ENCODE peak calls at places on chromosomes 6 and 20, in ten cellular contexts. One of them, this sample, is unnamed.

GRCh38 chr6:133359256-133359655 is 118.1 kb downstream of the EYA4 start:
- DNase-seq in Calu3: no peak
- DNase-seq in AG04450: no peak
- DNase-seq in NCI-H2081: no peak
- DNase-seq in dorsolateral prefrontal cortex: no peak
- DNase-seq in neural progenitor cell: no peak
- DNase-seq in HFFc6: no peak
- DNase-seq in nephron progenitor cell: no peak
- DNase-seq in AG09319: no peak
- DNase-seq in choroid plexus epithelial cell: peak; percentile 58
- DNase-seq in this sample: no peak

GRCh38 chr6:73579851-73580246 is 59.0 kb upstream of the EEF1A1 start:
- DNase-seq in Calu3: peak; percentile 66
- DNase-seq in AG04450: peak; percentile 76
- DNase-seq in NCI-H2081: no peak
- DNase-seq in dorsolateral prefrontal cortex: no peak
- DNase-seq in neural progenitor cell: no peak
- DNase-seq in HFFc6: peak; percentile 85
- DNase-seq in nephron progenitor cell: no peak
- DNase-seq in AG09319: peak; percentile 87
- DNase-seq in choroid plexus epithelial cell: peak; percentile 94
- DNase-seq in this sample: peak; percentile 98

GRCh38 chr6:14622135-14622534 is 504.6 kb downstream of the CD83 start:
- DNase-seq in Calu3: no peak
- DNase-seq in AG04450: no peak
- DNase-seq in NCI-H2081: no peak
- DNase-seq in dorsolateral prefrontal cortex: no peak
- DNase-seq in neural progenitor cell: no peak
- DNase-seq in HFFc6: no peak
- DNase-seq in nephron progenitor cell: no peak
- DNase-seq in AG09319: no peak
- DNase-seq in choroid plexus epithelial cell: peak; percentile 13
- DNase-seq in this sample: no peak

GRCh38 chr6:89270951-89271721 is 44.0 kb downstream of the GABRR2 start:
- DNase-seq in Calu3: no peak
- DNase-seq in AG04450: no peak
- DNase-seq in NCI-H2081: no peak
- DNase-seq in dorsolateral prefrontal cortex: peak; percentile 73
- DNase-seq in neural progenitor cell: no peak
- DNase-seq in HFFc6: no peak
- DNase-seq in nephron progenitor cell: no peak
- DNase-seq in AG09319: no peak
- DNase-seq in choroid plexus epithelial cell: no peak
- DNase-seq in this sample: no peak

GRCh38 chr6:40988634-40989033 is 50.4 kb downstream of the UNC5CL start:
- DNase-seq in Calu3: no peak
- DNase-seq in AG04450: no peak
- DNase-seq in NCI-H2081: no peak
- DNase-seq in dorsolateral prefrontal cortex: no peak
- DNase-seq in neural progenitor cell: no peak
- DNase-seq in HFFc6: no peak
- DNase-seq in nephron progenitor cell: no peak
- DNase-seq in AG09319: no peak
- DNase-seq in choroid plexus epithelial cell: no peak
- DNase-seq in this sample: no peak

GRCh38 chr6:53282741-53283140 is 66.0 kb downstream of the ELOVL5 start:
- DNase-seq in Calu3: no peak
- DNase-seq in AG04450: no peak
- DNase-seq in NCI-H2081: no peak
- DNase-seq in dorsolateral prefrontal cortex: no peak
- DNase-seq in neural progenitor cell: no peak
- DNase-seq in HFFc6: peak; percentile 18
- DNase-seq in nephron progenitor cell: no peak
- DNase-seq in AG09319: no peak
- DNase-seq in choroid plexus epithelial cell: peak; percentile 67
- DNase-seq in this sample: no peak

GRCh38 chr6:76861403-76861802 is 601.9 kb downstream of the HTR1B start:
- DNase-seq in Calu3: peak; percentile 11
- DNase-seq in AG04450: no peak
- DNase-seq in NCI-H2081: no peak
- DNase-seq in dorsolateral prefrontal cortex: no peak
- DNase-seq in neural progenitor cell: peak; percentile 65
- DNase-seq in HFFc6: no peak
- DNase-seq in nephron progenitor cell: peak; percentile 23
- DNase-seq in AG09319: no peak
- DNase-seq in choroid plexus epithelial cell: peak; percentile 28
- DNase-seq in this sample: no peak

GRCh38 chr20:50121858-50122271 is 8.9 kb upstream of the UBE2V1 start:
- DNase-seq in Calu3: no peak
- DNase-seq in AG04450: no peak
- DNase-seq in NCI-H2081: no peak
- DNase-seq in dorsolateral prefrontal cortex: peak; percentile 12
- DNase-seq in neural progenitor cell: no peak
- DNase-seq in HFFc6: peak; percentile 64
- DNase-seq in nephron progenitor cell: no peak
- DNase-seq in AG09319: no peak
- DNase-seq in choroid plexus epithelial cell: peak; percentile 44
- DNase-seq in this sample: peak; percentile 80

GRCh38 chr6:156068870-156069269 is 613.2 kb upstream of the NOX3 start:
- DNase-seq in Calu3: no peak
- DNase-seq in AG04450: no peak
- DNase-seq in NCI-H2081: peak; percentile 11
- DNase-seq in dorsolateral prefrontal cortex: no peak
- DNase-seq in neural progenitor cell: no peak
- DNase-seq in HFFc6: no peak
- DNase-seq in nephron progenitor cell: no peak
- DNase-seq in AG09319: no peak
- DNase-seq in choroid plexus epithelial cell: peak; percentile 1
- DNase-seq in this sample: no peak

GRCh38 chr20:51752343-51752951 is 15.7 kb downstream of the ATP9A start:
- DNase-seq in Calu3: peak; percentile 47
- DNase-seq in AG04450: peak; percentile 69
- DNase-seq in NCI-H2081: no peak
- DNase-seq in dorsolateral prefrontal cortex: no peak
- DNase-seq in neural progenitor cell: no peak
- DNase-seq in HFFc6: peak; percentile 93
- DNase-seq in nephron progenitor cell: no peak
- DNase-seq in AG09319: peak; percentile 57
- DNase-seq in choroid plexus epithelial cell: peak; percentile 77
- DNase-seq in this sample: peak; percentile 93

GRCh38 chr6:17394192-17394611 is 807 bp downstream of the CAP2 start:
- DNase-seq in Calu3: peak; percentile 52
- DNase-seq in AG04450: no peak
- DNase-seq in NCI-H2081: peak; percentile 38
- DNase-seq in dorsolateral prefrontal cortex: no peak
- DNase-seq in neural progenitor cell: peak; percentile 72
- DNase-seq in HFFc6: peak; percentile 70
- DNase-seq in nephron progenitor cell: peak; percentile 57
- DNase-seq in AG09319: no peak
- DNase-seq in choroid plexus epithelial cell: peak; percentile 69
- DNase-seq in this sample: peak; percentile 55

GRCh38 chr6:7672066-7673062 is 53.5 kb upstream of the BMP6 start:
- DNase-seq in Calu3: no peak
- DNase-seq in AG04450: no peak
- DNase-seq in NCI-H2081: no peak
- DNase-seq in dorsolateral prefrontal cortex: no peak
- DNase-seq in neural progenitor cell: no peak
- DNase-seq in HFFc6: no peak
- DNase-seq in nephron progenitor cell: no peak
- DNase-seq in AG09319: no peak
- DNase-seq in choroid plexus epithelial cell: no peak
- DNase-seq in this sample: peak; percentile 16

GRCh38 chr6:92376711-92377110 is 1042.6 kb downstream of the EPHA7 start:
- DNase-seq in Calu3: no peak
- DNase-seq in AG04450: no peak
- DNase-seq in NCI-H2081: no peak
- DNase-seq in dorsolateral prefrontal cortex: no peak
- DNase-seq in neural progenitor cell: no peak
- DNase-seq in HFFc6: no peak
- DNase-seq in nephron progenitor cell: no peak
- DNase-seq in AG09319: no peak
- DNase-seq in choroid plexus epithelial cell: no peak
- DNase-seq in this sample: no peak

GRCh38 chr6:106324726-106325335 is 729 bp downstream of the ATG5 start:
- DNase-seq in Calu3: no peak
- DNase-seq in AG04450: no peak
- DNase-seq in NCI-H2081: no peak
- DNase-seq in dorsolateral prefrontal cortex: no peak
- DNase-seq in neural progenitor cell: no peak
- DNase-seq in HFFc6: no peak
- DNase-seq in nephron progenitor cell: no peak
- DNase-seq in AG09319: no peak
- DNase-seq in choroid plexus epithelial cell: peak; percentile 25
- DNase-seq in this sample: peak; percentile 25

GRCh38 chr20:49482173-49482572 is 295 bp downstream of the KCNB1 start:
- DNase-seq in Calu3: no peak
- DNase-seq in AG04450: no peak
- DNase-seq in NCI-H2081: no peak
- DNase-seq in dorsolateral prefrontal cortex: no peak
- DNase-seq in neural progenitor cell: peak; percentile 13
- DNase-seq in HFFc6: no peak
- DNase-seq in nephron progenitor cell: no peak
- DNase-seq in AG09319: no peak
- DNase-seq in choroid plexus epithelial cell: no peak
- DNase-seq in this sample: no peak

GRCh38 chr6:38512211-38512610 is 127.5 kb downstream of the BTBD9 start:
- DNase-seq in Calu3: no peak
- DNase-seq in AG04450: no peak
- DNase-seq in NCI-H2081: no peak
- DNase-seq in dorsolateral prefrontal cortex: no peak
- DNase-seq in neural progenitor cell: no peak
- DNase-seq in HFFc6: no peak
- DNase-seq in nephron progenitor cell: no peak
- DNase-seq in AG09319: no peak
- DNase-seq in choroid plexus epithelial cell: no peak
- DNase-seq in this sample: no peak

GRCh38 chr6:165573671-165574070 is 89.4 kb downstream of the PDE10A start:
- DNase-seq in Calu3: peak; percentile 71
- DNase-seq in AG04450: no peak
- DNase-seq in NCI-H2081: no peak
- DNase-seq in dorsolateral prefrontal cortex: no peak
- DNase-seq in neural progenitor cell: peak; percentile 5
- DNase-seq in HFFc6: no peak
- DNase-seq in nephron progenitor cell: no peak
- DNase-seq in AG09319: no peak
- DNase-seq in choroid plexus epithelial cell: peak; percentile 97
- DNase-seq in this sample: peak; percentile 96

GRCh38 chr6:75479712-75480111 is 13.9 kb downstream of the FILIP1 start:
- DNase-seq in Calu3: no peak
- DNase-seq in AG04450: no peak
- DNase-seq in NCI-H2081: no peak
- DNase-seq in dorsolateral prefrontal cortex: no peak
- DNase-seq in neural progenitor cell: no peak
- DNase-seq in HFFc6: no peak
- DNase-seq in nephron progenitor cell: no peak
- DNase-seq in AG09319: no peak
- DNase-seq in choroid plexus epithelial cell: no peak
- DNase-seq in this sample: no peak

GRCh38 chr6:72622094-72622540 is 253 bp downstream of the KCNQ5 start:
- DNase-seq in Calu3: no peak
- DNase-seq in AG04450: no peak
- DNase-seq in NCI-H2081: peak; percentile 81
- DNase-seq in dorsolateral prefrontal cortex: peak; percentile 45
- DNase-seq in neural progenitor cell: peak; percentile 76
- DNase-seq in HFFc6: peak; percentile 60
- DNase-seq in nephron progenitor cell: peak; percentile 81
- DNase-seq in AG09319: no peak
- DNase-seq in choroid plexus epithelial cell: peak; percentile 5
- DNase-seq in this sample: peak; percentile 16

GRCh38 chr6:139482184-139482751 is 107.8 kb upstream of the CITED2 start:
- DNase-seq in Calu3: no peak
- DNase-seq in AG04450: no peak
- DNase-seq in NCI-H2081: no peak
- DNase-seq in dorsolateral prefrontal cortex: no peak
- DNase-seq in neural progenitor cell: peak; percentile 23
- DNase-seq in HFFc6: no peak
- DNase-seq in nephron progenitor cell: peak; percentile 12
- DNase-seq in AG09319: no peak
- DNase-seq in choroid plexus epithelial cell: peak; percentile 21
- DNase-seq in this sample: no peak

This sample was measured in fibroblast of the aortic adventitia.